ENCODE peak calls at places on chromosomes 12 and 14, in six cellular contexts. Z is NCI-H187, M is germinal center, S is left ventricle myocardium inferior, N is renal cortical epithelial cell, Y is DMS53. X is an unnamed sample.

GRCh38 chr12:6869049-6870021 is 2.0 kb downstream of the TPI1 start:
- DNase-seq in N (peak), Y (peak), S (peak), M (peak), Z (peak), X (peak)

GRCh38 chr14:104917992-104918391 is 6.7 kb upstream of the PLD4 start:
- DNase-seq in N (no peak), M (no peak), S (no peak), Y (no peak), Z (no peak), X (no peak)

GRCh38 chr12:124279846-124280360 is 15.0 kb upstream of the RFLNA start:
- DNase-seq in Z (no peak), N (no peak), S (no peak), M (no peak), Y (peak), X (no peak)

GRCh38 chr12:3743803-3744202 is 9.1 kb downstream of the CRACR2A start:
- DNase-seq in S (no peak), N (no peak), Y (no peak), M (no peak), Z (no peak), X (no peak)

GRCh38 chr12:103986823-103987222 is 21.2 kb downstream of the TDG start:
- DNase-seq in S (no peak), Y (no peak), M (no peak), Z (no peak), N (peak), X (no peak)

GRCh38 chr12:109065154-109065852 is 12.9 kb downstream of the USP30 start:
- DNase-seq in Z (no peak), N (peak), S (no peak), Y (peak), M (no peak), X (no peak)

GRCh38 chr14:104368751-104369100 is 210.8 kb upstream of the C14orf180 start:
- DNase-seq in M (no peak), Y (no peak), Z (no peak), S (no peak), N (no peak), X (no peak)

GRCh38 chr14:49960453-49960852 is 67.6 kb downstream of the ARF6 start:
- DNase-seq in M (no peak), S (no peak), Y (peak), Z (no peak), N (peak), X (no peak)

GRCh38 chr14:64880382-64881121 is 845 bp upstream of the SPTB start:
- DNase-seq in S (peak), Y (peak), Z (peak), N (no peak), M (peak), X (peak)

GRCh38 chr12:66603458-66603857 is 75.4 kb downstream of the GRIP1 start:
- DNase-seq in Y (peak), M (no peak), Z (no peak), S (no peak), N (peak), X (peak)

GRCh38 chr14:57346741-57347140 is 43.6 kb upstream of the NAA30 start:
- DNase-seq in Y (peak), S (no peak), N (no peak), M (no peak), Z (no peak), X (no peak)

GRCh38 chr14:34873591-34874385 is 1.4 kb downstream of the BAZ1A start:
- DNase-seq in N (no peak), M (peak), Y (peak), S (peak), Z (peak), X (peak)

GRCh38 chr12:20967756-20968155 is 157.3 kb downstream of the SLCO1B3 start:
- DNase-seq in S (no peak), Y (no peak), M (no peak), Z (no peak), N (no peak), X (no peak)

GRCh38 chr12:49888461-49889151 is 15.1 kb downstream of the FAIM2 start:
- DNase-seq in Z (no peak), S (no peak), M (no peak), Y (peak), N (no peak), X (peak)

GRCh38 chr12:102059343-102059742 is 2.4 kb downstream of the WASHC3 start:
- DNase-seq in Y (peak), S (no peak), N (peak), M (no peak), Z (no peak), X (no peak)

GRCh38 chr12:57618966-57619433 is 7.8 kb downstream of the ARHGEF25 start:
- DNase-seq in Z (no peak), M (no peak), N (no peak), Y (no peak), S (peak), X (no peak)

GRCh38 chr12:47396902-47397663 is 308.7 kb downstream of the RPAP3 start:
- DNase-seq in Y (peak), N (no peak), Z (no peak), S (no peak), M (no peak), X (no peak)

X was measured in NCI-H526.